ENCODE peak calls at places on chromosomes 3 and 15, in six cellular contexts. L is Peyer's patch, V is left ventricle myocardium inferior, K is coronary artery, Q is lower leg skin, D is AG04450. N is an unnamed sample.

GRCh38 chr3:4533489-4534443 is 40.6 kb downstream of the ITPR1 start:
- DNase-seq in L (no peak), V (no peak), K (peak; percentile 81), Q (no peak), D (no peak), N (peak; percentile 28)

GRCh38 chr3:60081381-60082095 is 1031.7 kb upstream of the CFAP20DC start:
- DNase-seq in L (no peak), V (no peak), K (no peak), Q (no peak), D (no peak), N (no peak)

GRCh38 chr3:187679638-187680396 is 9.6 kb upstream of the SST start:
- DNase-seq in L (peak; percentile 86), V (peak; percentile 73), K (no peak), Q (peak; percentile 55), D (peak; percentile 24), N (peak; percentile 80)

GRCh38 chr15:101049282-101049681 is 130.1 kb downstream of the LRRK1 start:
- DNase-seq in L (peak; percentile 11), V (no peak), K (peak; percentile 58), Q (peak; percentile 4), D (no peak), N (peak; percentile 1)

GRCh38 chr3:175746308-175746707 is 887.2 kb downstream of the NAALADL2 start:
- DNase-seq in L (no peak), V (no peak), K (no peak), Q (no peak), D (no peak), N (no peak)

GRCh38 chr3:107884719-107885460 is 205.9 kb downstream of the CD47 start:
- DNase-seq in L (no peak), V (no peak), K (no peak), Q (no peak), D (peak; percentile 10), N (no peak)

GRCh38 chr3:101878589-101878988 is 29.3 kb downstream of the NFKBIZ start:
- DNase-seq in L (no peak), V (no peak), K (no peak), Q (no peak), D (no peak), N (no peak)

GRCh38 chr3:16130066-16130465 is 44.4 kb upstream of the GALNT15 start:
- DNase-seq in L (no peak), V (no peak), K (no peak), Q (no peak), D (peak; percentile 63), N (no peak)

GRCh38 chr3:50518441-50518840 is 15.0 kb upstream of the CACNA2D2 start:
- DNase-seq in L (no peak), V (no peak), K (no peak), Q (no peak), D (no peak), N (no peak)

GRCh38 chr3:47000198-47000815 is 20.8 kb downstream of the NBEAL2 start:
- DNase-seq in L (no peak), V (no peak), K (no peak), Q (no peak), D (no peak), N (no peak)

GRCh38 chr3:119731545-119732343 is 28.9 kb downstream of the CFAP91 start:
- DNase-seq in L (no peak), V (no peak), K (no peak), Q (no peak), D (no peak), N (no peak)

DNA sequence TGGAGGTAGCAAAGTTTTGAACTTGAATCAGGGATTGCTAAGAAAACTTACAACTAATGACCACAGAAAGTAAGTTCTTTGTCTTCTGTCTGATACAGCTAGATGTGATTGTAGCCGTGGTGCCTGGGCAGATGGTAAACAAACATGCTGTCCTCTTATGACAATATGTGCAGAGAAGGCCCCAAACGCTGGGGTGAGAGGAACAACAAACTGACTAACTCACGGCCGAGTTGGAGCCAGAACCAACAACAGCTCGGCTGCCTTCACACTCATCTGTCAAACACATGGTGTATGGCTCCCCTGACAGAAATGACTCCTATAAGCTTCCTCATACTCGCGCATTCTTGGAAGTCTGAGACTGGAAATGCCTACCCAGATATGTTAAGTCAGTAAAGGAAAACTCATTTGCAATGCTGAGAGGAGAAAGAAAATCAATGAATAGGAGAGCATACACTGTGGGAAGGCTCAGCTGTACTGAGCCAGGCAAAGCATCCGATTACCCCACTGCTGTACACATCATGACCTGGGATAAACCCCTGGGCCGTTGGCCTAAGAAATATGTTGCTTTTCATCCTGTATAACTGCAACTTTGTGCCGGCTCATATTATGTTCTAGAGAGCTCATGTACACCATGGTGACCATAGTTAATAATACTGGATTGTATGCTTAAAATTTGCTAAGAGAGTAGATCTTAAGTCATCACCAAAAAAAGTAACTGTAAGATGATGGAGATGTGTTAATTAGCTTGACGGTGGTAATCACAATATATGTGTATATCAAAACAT is 5.7 kb downstream of the THBS1 start:
- DNase-seq in L (no peak), V (no peak), K (no peak), Q (peak; percentile 49), D (no peak), N (no peak)
- H3K4me3 ChIP-seq in L (no peak overlapping the region), V (no peak overlapping the region), K (peak overlapping the region; percentile 86), Q (no peak overlapping the region), D (peak overlapping the region; percentile 99), N (no peak overlapping the region)

GRCh38 chr15:62894322-62895085 is 148.0 kb upstream of the TPM1 start:
- DNase-seq in L (no peak), V (no peak), K (no peak), Q (no peak), D (no peak), N (no peak)

GRCh38 chr15:62896969-62897486 is 145.5 kb upstream of the TPM1 start:
- DNase-seq in L (peak; percentile 83), V (peak; percentile 89), K (peak; percentile 94), Q (peak; percentile 73), D (peak; percentile 98), N (no peak)

GRCh38 chr15:62895139-62895866 is 147.2 kb upstream of the TPM1 start:
- DNase-seq in L (no peak), V (no peak), K (no peak), Q (no peak), D (peak; percentile 61), N (no peak)

GRCh38 chr15:62896380-62896866 is 146.1 kb upstream of the TPM1 start:
- DNase-seq in L (no peak), V (no peak), K (no peak), Q (no peak), D (no peak), N (no peak)

GRCh38 chr15:62895905-62896316 is 146.6 kb upstream of the TPM1 start:
- DNase-seq in L (no peak), V (no peak), K (no peak), Q (no peak), D (peak; percentile 72), N (no peak)
- TF ChIP-seq CTCF in L (no peak), V (no peak), K (no peak), Q (no peak), D (no peak), N (no peak)

GRCh38 chr3:30895329-30895728 is 868 bp upstream of the GADL1 start:
- DNase-seq in L (no peak), V (no peak), K (no peak), Q (no peak), D (no peak), N (no peak)

GRCh38 chr3:30894521-30895289 is at the start of gene GADL1:
- DNase-seq in L (peak; percentile 39), V (peak; percentile 24), K (no peak), Q (no peak), D (no peak), N (peak; percentile 49)

GRCh38 chr3:30890907-30891306 is 3.6 kb downstream of the GADL1 start:
- DNase-seq in L (no peak), V (no peak), K (no peak), Q (no peak), D (no peak), N (no peak)

GRCh38 chr3:30893678-30894325 is 659 bp downstream of the GADL1 start:
- DNase-seq in L (no peak), V (no peak), K (no peak), Q (no peak), D (no peak), N (no peak)
- H3K4me3 ChIP-seq in L (peak overlapping the region; percentile 56), V (peak overlapping the region; percentile 71), K (peak overlapping the region; percentile 84), Q (peak overlapping the region; percentile 41), D (peak overlapping the region; percentile 61), N (peak overlapping the region; percentile 53)

DNA sequence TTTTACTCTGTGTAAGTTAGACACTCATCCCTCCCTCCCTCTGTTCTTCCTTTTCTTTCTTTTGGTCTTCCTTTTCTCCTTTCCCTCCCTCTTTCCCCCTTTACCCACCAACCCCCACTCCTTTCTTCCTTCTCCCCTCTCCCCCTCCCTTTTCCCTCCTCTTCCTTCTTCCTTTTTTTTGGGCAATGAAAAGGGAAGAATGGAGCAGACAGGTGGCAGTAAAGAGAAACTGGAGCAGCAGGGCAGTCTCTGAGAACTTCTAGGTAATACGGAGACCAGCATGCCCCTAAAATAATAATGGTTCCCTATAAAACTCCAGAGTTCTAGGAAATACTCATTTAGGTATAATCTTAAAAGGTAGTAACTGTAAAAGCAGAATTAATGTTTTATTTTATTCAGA is 11.4 kb upstream of the GPR171 start:
- DNase-seq in L (no peak), V (no peak), K (no peak), Q (no peak), D (no peak), N (no peak)
- TF ChIP-seq CTCF in L (no peak), V (no peak), K (no peak), Q (no peak), D (no peak), N (no peak)

GRCh38 chr3:37254316-37254715 is 79.9 kb upstream of the LRRFIP2 start:
- DNase-seq in L (no peak), V (no peak), K (no peak), Q (no peak), D (no peak), N (no peak)

GRCh38 chr3:37249717-37250116 is 75.3 kb upstream of the LRRFIP2 start:
- DNase-seq in L (no peak), V (no peak), K (no peak), Q (no peak), D (no peak), N (no peak)

GRCh38 chr3:37250435-37250834 is 76.1 kb upstream of the LRRFIP2 start:
- DNase-seq in L (no peak), V (no peak), K (no peak), Q (no peak), D (no peak), N (no peak)

GRCh38 chr3:37249294-37249693 is 74.9 kb upstream of the LRRFIP2 start:
- DNase-seq in L (no peak), V (no peak), K (no peak), Q (no peak), D (no peak), N (no peak)

DNA sequence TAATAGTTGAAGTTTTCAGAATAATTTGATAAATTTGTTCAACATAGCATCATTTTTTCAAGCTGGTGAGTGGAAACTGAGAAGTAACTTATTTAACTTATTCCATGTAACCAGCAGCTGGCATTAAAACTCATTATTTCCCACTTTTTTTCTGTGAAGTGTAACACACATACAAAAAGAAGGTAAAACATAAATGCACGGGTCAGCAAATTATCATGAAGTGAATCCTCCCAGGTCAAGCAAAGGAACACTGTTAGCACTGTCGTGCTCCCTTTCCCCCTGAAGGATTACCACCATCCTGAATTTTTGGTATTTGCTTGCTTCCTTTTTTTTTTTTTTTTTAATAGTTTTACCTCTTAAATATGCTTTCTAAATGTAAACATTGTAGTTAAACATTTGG is 77.6 kb upstream of the LRRFIP2 start:
- DNase-seq in L (no peak), V (no peak), K (no peak), Q (no peak), D (no peak), N (no peak)
- H3K4me3 ChIP-seq in L (no peak overlapping the region), V (no peak overlapping the region), K (no peak overlapping the region), Q (no peak overlapping the region), D (no peak overlapping the region), N (no peak overlapping the region)